ENCODE peak calls at places on chromosome X, in four cellular contexts. A, W, X and D are unnamed samples.

GRCh38 chrX:34629572-34629971 is 27.5 kb downstream of the TMEM47 start:
- DNase-seq in A (no peak), W (no peak), X (no peak), D (peak)

GRCh38 chrX:63436865-63437264 is 85.7 kb upstream of the SPIN4 start:
- DNase-seq in A (no peak), W (no peak), X (no peak), D (no peak)

GRCh38 chrX:19535481-19535880 is 20.2 kb upstream of the MAP3K15 start:
- DNase-seq in A (no peak), W (peak), X (peak), D (peak)

GRCh38 chrX:63761639-63762038 is 23.4 kb downstream of the ARHGEF9 start:
- DNase-seq in A (no peak), W (no peak), X (peak), D (no peak)

GRCh38 chrX:103310592-103311400 is at the start of gene BEX2:
- DNase-seq in A (peak), W (peak), X (peak), D (no peak)

GRCh38 chrX:20091499-20091898 is 25.2 kb downstream of the MAP7D2 start:
- DNase-seq in A (no peak), W (no peak), X (peak), D (no peak)

GRCh38 chrX:40170830-40171512 is 73.2 kb upstream of the BCOR start:
- DNase-seq in A (no peak), W (no peak), X (no peak), D (no peak)

GRCh38 chrX:21721175-21721574 is 36.7 kb downstream of the SMPX start:
- DNase-seq in A (no peak), W (no peak), X (no peak), D (no peak)

GRCh38 chrX:2708601-2709200 is 17.6 kb downstream of the CD99 start:
- DNase-seq in A (no peak), W (no peak), X (no peak), D (no peak)

GRCh38 chrX:130994671-130995070 is 63.5 kb upstream of the ARHGAP36 start:
- DNase-seq in A (no peak), W (peak), X (peak), D (no peak)

GRCh38 chrX:70289168-70289792 is 447 bp downstream of the PDZD11 start:
- DNase-seq in A (no peak), W (peak), X (peak), D (no peak)

GRCh38 chrX:153911798-153912197 is 7.3 kb downstream of the AVPR2 start:
- DNase-seq in A (no peak), W (no peak), X (no peak), D (no peak)

GRCh38 chrX:56762707-56763555 is 33.9 kb downstream of the NBDY start:
- DNase-seq in A (no peak), W (no peak), X (no peak), D (no peak)

GRCh38 chrX:56764975-56765791 is 36.1 kb downstream of the NBDY start:
- DNase-seq in A (peak), W (no peak), X (no peak), D (no peak)

GRCh38 chrX:56764153-56764974 is 35.3 kb downstream of the NBDY start:
- DNase-seq in A (no peak), W (peak), X (peak), D (peak)

GRCh38 chrX:56762220-56762619 is 33.2 kb downstream of the NBDY start:
- DNase-seq in A (no peak), W (no peak), X (no peak), D (no peak)

DNA sequence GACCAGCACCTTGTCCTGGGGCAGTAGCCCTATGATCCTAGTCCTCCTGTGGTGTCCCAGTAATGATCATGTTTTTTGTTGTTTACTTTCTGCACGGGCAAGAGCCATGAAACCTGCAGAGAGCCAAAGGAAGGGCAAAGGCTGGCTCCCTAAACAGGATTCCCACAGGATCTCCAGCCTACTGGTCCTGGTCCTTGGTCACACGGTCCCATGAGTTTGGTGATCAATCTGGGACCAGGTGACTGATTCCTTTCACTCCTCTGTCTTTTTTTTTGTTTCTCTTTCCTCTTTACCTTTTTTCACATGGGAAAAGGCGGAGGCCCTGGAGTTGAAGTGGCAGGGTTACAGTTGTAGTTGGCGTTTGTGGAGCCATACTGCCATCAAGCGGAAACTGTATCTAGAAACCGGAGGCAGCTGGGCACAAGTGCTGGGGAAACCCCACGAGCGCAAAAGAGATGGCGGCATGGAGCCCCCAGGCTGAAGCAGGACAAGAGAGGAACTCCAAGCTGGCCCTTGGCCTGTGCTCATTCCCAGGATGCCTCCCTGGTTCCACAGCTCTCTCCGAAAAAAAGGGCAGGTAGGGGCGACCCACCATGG is 34.6 kb downstream of the NBDY start:
- DNase-seq in A (no peak), W (no peak), X (no peak), D (no peak)
- TF ChIP-seq CTCF in A (no peak), W (no peak), X (no peak), D (peak)

DNA sequence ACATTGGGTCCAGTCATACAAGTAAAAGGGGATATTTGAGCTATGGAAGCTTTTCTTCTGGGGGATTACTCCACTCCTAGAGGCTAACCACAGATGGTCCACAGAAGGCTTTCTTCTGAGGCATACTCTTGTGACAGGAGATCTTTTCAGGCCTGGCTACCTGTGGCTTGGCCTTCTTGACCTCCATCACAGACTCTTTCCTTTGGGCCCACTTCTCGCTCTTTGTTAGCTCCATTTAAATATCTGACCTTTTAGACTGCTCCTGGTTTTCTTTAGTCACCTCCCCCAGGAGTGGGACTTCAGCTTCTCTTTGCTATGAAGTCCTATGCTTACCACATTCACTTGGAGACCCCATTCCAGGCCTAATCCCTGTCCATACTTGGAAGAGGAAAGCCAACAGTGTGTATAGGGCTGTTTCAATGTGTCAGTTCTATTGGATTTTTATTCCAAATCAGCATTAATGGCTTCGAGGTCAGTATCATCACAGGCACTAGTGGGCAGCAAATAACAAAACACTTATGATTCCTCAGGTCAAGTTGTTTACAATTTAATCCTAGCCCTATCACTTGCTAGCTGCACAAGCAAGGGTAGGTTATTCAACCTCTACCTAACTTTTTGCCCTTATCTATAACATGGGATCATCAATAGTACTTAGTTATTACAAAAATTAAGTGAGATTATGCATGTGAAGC is 26.3 kb downstream of the GPC3 start:
- DNase-seq in A (no peak), W (no peak), X (peak), D (no peak)
- H3K4me3 ChIP-seq in A (no peak), W (no peak), X (no peak), D (no peak)

DNA sequence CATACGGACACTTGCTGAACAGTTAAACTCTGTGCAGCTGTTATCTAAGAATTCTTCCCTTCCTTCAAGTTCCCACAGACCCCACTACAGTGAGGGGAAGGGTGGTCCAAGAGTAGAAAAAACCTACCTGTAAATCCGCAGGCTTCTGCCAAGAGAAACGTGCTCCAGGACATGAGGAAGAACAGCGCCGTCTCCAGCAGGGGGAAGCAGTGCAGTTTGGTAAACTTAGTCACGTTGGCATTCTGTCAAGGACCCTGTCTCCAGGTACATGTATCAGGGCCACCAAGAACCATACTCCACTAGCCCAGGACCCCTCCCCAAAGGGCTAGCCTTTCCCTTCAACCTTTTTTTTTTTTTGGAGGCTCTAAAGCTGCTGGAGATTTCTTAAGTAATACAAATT is 79.9 kb downstream of the CHST7 start:
- DNase-seq in A (no peak), W (no peak), X (peak), D (no peak)
- TF ChIP-seq CTCF in A (peak), W (peak), X (peak), D (peak)

DNA sequence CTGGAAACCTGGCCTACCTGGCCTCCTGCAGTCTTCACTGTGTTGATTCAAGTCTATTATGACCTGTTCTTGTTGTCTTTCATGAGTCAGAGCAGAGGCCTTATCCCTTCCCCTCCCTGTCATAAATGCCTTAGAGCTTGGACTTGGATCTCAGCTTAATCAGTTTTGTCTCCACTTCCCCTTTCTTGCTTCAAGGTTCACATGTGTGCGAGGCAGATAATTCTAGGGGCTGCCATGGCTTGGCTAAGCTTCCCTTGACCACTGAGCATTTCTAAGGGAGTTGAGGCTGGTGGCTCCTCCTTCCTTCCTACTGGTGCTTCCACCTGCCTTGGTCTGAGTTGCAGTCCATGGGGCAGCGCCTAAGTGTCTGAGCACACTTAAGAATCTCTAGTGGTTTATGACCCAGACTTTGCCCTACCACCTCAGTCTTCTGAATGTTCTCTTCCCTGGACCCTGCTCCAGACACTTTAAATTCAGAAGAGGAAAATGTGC is 1.7 kb upstream of the HEPH start:
- DNase-seq in A (no peak), W (no peak), X (peak), D (no peak)
- H3K4me3 ChIP-seq in A (no peak), W (no peak), X (no peak), D (no peak)